ENCODE peak calls at places on chromosomes 4 and X, in five cellular contexts. One of them, this sample, is unnamed.

GRCh38 chrX:44225667-44226066 is 117.8 kb downstream of the EFHC2 start:
- DNase-seq in tibial nerve: no peak
- DNase-seq in breast epithelium: no peak
- DNase-seq in foreskin fibroblast: no peak
- DNase-seq in cardiac muscle cell: no peak
- DNase-seq in this sample: no peak

GRCh38 chr4:41715155-41715554 is 33.4 kb downstream of the PHOX2B start:
- DNase-seq in tibial nerve: no peak
- DNase-seq in breast epithelium: no peak
- DNase-seq in foreskin fibroblast: no peak
- DNase-seq in cardiac muscle cell: no peak
- DNase-seq in this sample: no peak

GRCh38 chr4:67770422-67770821 is 16.2 kb upstream of the GNRHR start:
- DNase-seq in tibial nerve: no peak
- DNase-seq in breast epithelium: no peak
- DNase-seq in foreskin fibroblast: no peak
- DNase-seq in cardiac muscle cell: no peak
- DNase-seq in this sample: no peak

GRCh38 chr4:73450398-73451004 is 14.5 kb downstream of the AFP start:
- DNase-seq in tibial nerve: no peak
- DNase-seq in breast epithelium: no peak
- DNase-seq in foreskin fibroblast: peak; percentile 85
- DNase-seq in cardiac muscle cell: no peak
- DNase-seq in this sample: no peak

GRCh38 chrX:68684919-68685304 is 37.4 kb downstream of the STARD8 start:
- DNase-seq in tibial nerve: no peak
- DNase-seq in breast epithelium: no peak
- DNase-seq in foreskin fibroblast: no peak
- DNase-seq in cardiac muscle cell: no peak
- DNase-seq in this sample: no peak

GRCh38 chr4:189265515-189265914 is 675.2 kb upstream of the FRG1 start:
- DNase-seq in tibial nerve: no peak
- DNase-seq in breast epithelium: no peak
- DNase-seq in foreskin fibroblast: no peak
- DNase-seq in cardiac muscle cell: no peak
- DNase-seq in this sample: no peak

GRCh38 chrX:121782544-121782943 is 735.1 kb downstream of the GLUD2 start:
- DNase-seq in tibial nerve: no peak
- DNase-seq in breast epithelium: no peak
- DNase-seq in foreskin fibroblast: no peak
- DNase-seq in cardiac muscle cell: no peak
- DNase-seq in this sample: no peak

GRCh38 chr4:10320130-10320529 is 137.1 kb downstream of the ZNF518B start:
- DNase-seq in tibial nerve: no peak
- DNase-seq in breast epithelium: no peak
- DNase-seq in foreskin fibroblast: no peak
- DNase-seq in cardiac muscle cell: no peak
- DNase-seq in this sample: no peak

GRCh38 chr4:117664706-117665444 is 369.4 kb upstream of the NDST3 start:
- DNase-seq in tibial nerve: no peak
- DNase-seq in breast epithelium: no peak
- DNase-seq in foreskin fibroblast: no peak
- DNase-seq in cardiac muscle cell: no peak
- DNase-seq in this sample: no peak

GRCh38 chrX:44054863-44055601 is 81.8 kb upstream of the NDP start:
- DNase-seq in tibial nerve: no peak
- DNase-seq in breast epithelium: no peak
- DNase-seq in foreskin fibroblast: no peak
- DNase-seq in cardiac muscle cell: no peak
- DNase-seq in this sample: no peak

GRCh38 chr4:99811850-99812249 is 4.8 kb upstream of the DAPP1 start:
- DNase-seq in tibial nerve: no peak
- DNase-seq in breast epithelium: no peak
- DNase-seq in foreskin fibroblast: peak; percentile 47
- DNase-seq in cardiac muscle cell: peak; percentile 61
- DNase-seq in this sample: no peak

GRCh38 chr4:86498560-86499166 is 95.5 kb upstream of the PTPN13 start:
- DNase-seq in tibial nerve: no peak
- DNase-seq in breast epithelium: no peak
- DNase-seq in foreskin fibroblast: peak; percentile 87
- DNase-seq in cardiac muscle cell: peak; percentile 74
- DNase-seq in this sample: no peak

GRCh38 chr4:167779280-167779679 is 313.1 kb upstream of the ANXA10 start:
- DNase-seq in tibial nerve: no peak
- DNase-seq in breast epithelium: no peak
- DNase-seq in foreskin fibroblast: no peak
- DNase-seq in cardiac muscle cell: no peak
- DNase-seq in this sample: no peak

DNA sequence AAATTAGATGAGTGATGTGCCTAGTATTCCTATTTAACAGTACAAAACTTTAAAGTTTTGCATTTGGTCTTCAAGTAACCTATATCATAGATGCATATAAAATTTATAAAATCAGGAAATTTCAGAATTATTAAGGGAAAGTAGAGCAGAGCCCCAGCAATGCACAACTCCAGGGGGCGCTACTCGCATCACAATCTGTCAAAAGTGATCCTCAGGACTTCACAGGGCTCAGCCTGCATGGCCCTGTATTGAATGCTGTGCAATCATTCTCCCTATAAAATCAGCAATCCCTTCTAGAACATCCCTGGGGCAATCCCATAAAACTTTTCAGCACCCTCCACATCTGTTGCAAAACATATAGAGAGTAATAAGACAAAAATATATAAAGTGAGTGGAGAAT is 12.4 kb upstream of the PPARGC1A start:
- DNase-seq in tibial nerve: no peak
- DNase-seq in breast epithelium: no peak
- DNase-seq in foreskin fibroblast: no peak
- DNase-seq in cardiac muscle cell: no peak
- DNase-seq in this sample: no peak
- TF ChIP-seq CTCF in tibial nerve: no peak
- TF ChIP-seq CTCF in breast epithelium: no peak
- TF ChIP-seq CTCF in foreskin fibroblast: no peak
- TF ChIP-seq CTCF in cardiac muscle cell: no peak
- TF ChIP-seq CTCF in this sample: no peak

GRCh38 chrX:84735025-84735424 is 232.8 kb upstream of the HDX start:
- DNase-seq in tibial nerve: no peak
- DNase-seq in breast epithelium: no peak
- DNase-seq in foreskin fibroblast: no peak
- DNase-seq in cardiac muscle cell: no peak
- DNase-seq in this sample: no peak

GRCh38 chrX:84724576-84724975 is 222.3 kb upstream of the HDX start:
- DNase-seq in tibial nerve: no peak
- DNase-seq in breast epithelium: no peak
- DNase-seq in foreskin fibroblast: no peak
- DNase-seq in cardiac muscle cell: no peak
- DNase-seq in this sample: no peak

GRCh38 chrX:84729408-84729807 is 227.2 kb upstream of the HDX start:
- DNase-seq in tibial nerve: no peak
- DNase-seq in breast epithelium: no peak
- DNase-seq in foreskin fibroblast: no peak
- DNase-seq in cardiac muscle cell: no peak
- DNase-seq in this sample: no peak

DNA sequence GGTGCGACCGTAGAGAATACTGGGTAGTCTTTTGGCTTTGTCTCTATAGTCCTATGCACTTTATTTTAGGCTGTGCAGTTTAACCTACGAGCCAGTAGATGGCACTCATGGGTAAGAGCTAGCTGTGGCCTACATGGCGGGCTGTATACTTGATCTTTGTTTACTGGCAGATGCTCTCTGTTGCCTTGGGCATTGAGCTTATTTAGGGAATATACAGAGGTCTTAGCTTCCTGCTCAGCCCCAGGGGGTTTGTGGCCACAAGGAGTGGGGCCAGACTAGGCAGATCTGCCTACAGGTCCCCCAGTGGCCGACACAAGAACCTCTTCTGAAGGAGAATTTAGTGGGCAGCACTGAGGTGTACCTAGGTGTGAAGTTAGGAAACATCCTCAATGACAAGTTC is 227.6 kb upstream of the HDX start:
- DNase-seq in tibial nerve: no peak
- DNase-seq in breast epithelium: no peak
- DNase-seq in foreskin fibroblast: peak; percentile 34
- DNase-seq in cardiac muscle cell: peak; percentile 32
- DNase-seq in this sample: no peak
- TF ChIP-seq CTCF in tibial nerve: peak; percentile 82
- TF ChIP-seq CTCF in breast epithelium: peak; percentile 57
- TF ChIP-seq CTCF in foreskin fibroblast: peak; percentile 81
- TF ChIP-seq CTCF in cardiac muscle cell: peak; percentile 60
- TF ChIP-seq CTCF in this sample: peak; percentile 59

GRCh38 chrX:24146283-24146865 is 3.2 kb upstream of the ZFX start:
- DNase-seq in tibial nerve: no peak
- DNase-seq in breast epithelium: no peak
- DNase-seq in foreskin fibroblast: peak; percentile 19
- DNase-seq in cardiac muscle cell: no peak
- DNase-seq in this sample: no peak
- TF ChIP-seq CTCF in tibial nerve: no peak
- TF ChIP-seq CTCF in breast epithelium: no peak
- TF ChIP-seq CTCF in foreskin fibroblast: no peak
- TF ChIP-seq CTCF in cardiac muscle cell: no peak
- TF ChIP-seq CTCF in this sample: no peak

DNA sequence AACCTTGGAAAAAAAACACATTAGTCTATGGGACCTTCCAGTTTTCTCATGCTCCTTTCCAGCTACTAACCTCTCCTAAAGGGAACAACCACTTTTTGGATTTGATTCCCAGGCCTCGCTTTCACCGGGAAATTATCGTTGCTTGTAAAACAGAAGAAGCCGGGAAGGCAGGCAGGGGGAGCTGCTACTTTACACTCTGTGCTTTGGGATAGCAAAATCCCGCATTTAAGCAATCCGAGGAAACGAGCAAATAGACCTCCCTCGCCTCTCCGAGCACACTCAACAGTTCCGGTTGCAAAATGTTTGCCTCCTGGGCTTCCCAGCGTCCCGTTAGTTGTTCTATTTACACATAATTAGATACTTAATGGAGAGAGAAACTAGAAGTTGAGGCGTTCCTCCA is 1.2 kb downstream of the CD38 start:
- DNase-seq in tibial nerve: no peak
- DNase-seq in breast epithelium: no peak
- DNase-seq in foreskin fibroblast: peak; percentile 78
- DNase-seq in cardiac muscle cell: peak; percentile 64
- DNase-seq in this sample: no peak
- TF ChIP-seq CTCF in tibial nerve: peak; percentile 33
- TF ChIP-seq CTCF in breast epithelium: no peak
- TF ChIP-seq CTCF in foreskin fibroblast: peak; percentile 38
- TF ChIP-seq CTCF in cardiac muscle cell: peak; percentile 65
- TF ChIP-seq CTCF in this sample: no peak

GRCh38 chr4:112060212-112060611 is 85.0 kb upstream of the FAM241A start:
- DNase-seq in tibial nerve: no peak
- DNase-seq in breast epithelium: no peak
- DNase-seq in foreskin fibroblast: peak; percentile 59
- DNase-seq in cardiac muscle cell: peak; percentile 63
- DNase-seq in this sample: no peak
- TF ChIP-seq CTCF in tibial nerve: no peak
- TF ChIP-seq CTCF in breast epithelium: no peak
- TF ChIP-seq CTCF in foreskin fibroblast: peak; percentile 59
- TF ChIP-seq CTCF in cardiac muscle cell: peak; percentile 49
- TF ChIP-seq CTCF in this sample: no peak

DNA sequence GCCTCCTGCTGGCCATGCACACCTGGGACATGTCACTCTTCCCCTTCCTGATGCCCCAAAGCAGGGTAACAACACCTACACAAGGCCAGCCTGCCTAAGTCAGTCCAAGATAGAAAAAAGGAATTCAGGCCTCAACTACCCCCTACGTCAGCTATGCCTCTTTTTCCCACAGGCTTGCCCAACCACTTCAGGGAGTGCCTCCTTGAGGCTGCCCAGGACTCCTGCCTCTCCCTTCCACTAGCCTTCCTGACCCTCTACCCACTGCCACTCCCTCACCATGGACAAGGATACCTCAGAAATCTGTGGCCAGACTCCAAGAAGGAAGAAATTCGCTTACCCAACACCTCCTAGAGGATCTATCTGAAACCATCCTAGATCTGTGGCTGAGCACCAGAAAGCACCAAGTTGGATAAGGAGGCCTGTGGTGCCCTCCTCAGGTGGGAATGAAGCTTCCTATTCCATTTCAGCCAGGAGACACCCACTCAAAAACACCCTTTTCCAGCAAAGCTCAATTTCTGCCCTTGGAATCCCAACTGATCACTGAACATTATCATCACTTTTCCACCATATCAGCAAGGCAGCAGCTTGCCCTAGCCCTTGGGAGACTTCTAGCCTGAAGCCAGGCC is 1.8 kb downstream of the KDM5C start:
- DNase-seq in tibial nerve: no peak
- DNase-seq in breast epithelium: no peak
- DNase-seq in foreskin fibroblast: peak; percentile 3
- DNase-seq in cardiac muscle cell: peak; percentile 3
- DNase-seq in this sample: no peak
- TF ChIP-seq CTCF in tibial nerve: no peak
- TF ChIP-seq CTCF in breast epithelium: no peak
- TF ChIP-seq CTCF in foreskin fibroblast: no peak
- TF ChIP-seq CTCF in cardiac muscle cell: no peak
- TF ChIP-seq CTCF in this sample: no peak

This sample was measured in mesothelial cell of epicardium.